ENCODE peak calls at places on chromosomes 3 and 15, in seven cellular contexts. K, E, Q, P, X, B and I are unnamed samples.

GRCh38 chr3:186821429-186822367 is 15.4 kb upstream of the RFC4 start:
- DNase-seq in K (no peak), E (no peak), Q (peak; percentile 81), P (no peak), X (peak; percentile 88), B (no peak), I (no peak)

GRCh38 chr3:182703233-182703632 is 90.1 kb upstream of the ATP11B start:
- DNase-seq in K (no peak), E (no peak), Q (no peak), P (no peak), X (no peak), B (no peak), I (no peak)

GRCh38 chr15:94446441-94446840 is 215.1 kb downstream of the MCTP2 start:
- DNase-seq in K (no peak), E (no peak), Q (no peak), P (no peak), X (no peak), B (no peak), I (no peak)

GRCh38 chr3:169751875-169752274 is 13.0 kb downstream of the TERC start:
- DNase-seq in K (no peak), E (no peak), Q (no peak), P (no peak), X (no peak), B (no peak), I (no peak)

GRCh38 chr3:52834871-52835501 is at the start of gene MUSTN1:
- DNase-seq in K (no peak), E (no peak), Q (peak; percentile 25), P (no peak), X (no peak), B (peak; percentile 28), I (peak; percentile 57)

GRCh38 chr3:15903164-15903563 is 105.4 kb upstream of the ANKRD28 start:
- DNase-seq in K (peak; percentile 51), E (peak; percentile 77), Q (peak; percentile 3), P (no peak), X (peak; percentile 36), B (peak; percentile 46), I (no peak)

GRCh38 chr3:29447946-29448632 is 167.2 kb downstream of the RBMS3 start:
- DNase-seq in K (no peak), E (peak; percentile 65), Q (no peak), P (no peak), X (no peak), B (no peak), I (no peak)

GRCh38 chr3:138030881-138031280 is 20.9 kb downstream of the CLDN18 start:
- DNase-seq in K (no peak), E (no peak), Q (no peak), P (no peak), X (no peak), B (no peak), I (no peak)

GRCh38 chr15:86316699-86317378 is 237.2 kb downstream of the AGBL1 start:
- DNase-seq in K (no peak), E (no peak), Q (no peak), P (no peak), X (no peak), B (no peak), I (no peak)

GRCh38 chr15:85748729-85749128 is 46.0 kb downstream of the KLHL25 start:
- DNase-seq in K (peak; percentile 24), E (no peak), Q (no peak), P (no peak), X (no peak), B (no peak), I (peak; percentile 45)

GRCh38 chr15:80679805-80680175 is 15.3 kb upstream of the ABHD17C start:
- DNase-seq in K (no peak), E (peak; percentile 46), Q (no peak), P (no peak), X (no peak), B (no peak), I (no peak)

GRCh38 chr3:49026536-49026935 is 2.7 kb downstream of the IMPDH2 start:
- DNase-seq in K (no peak), E (no peak), Q (no peak), P (no peak), X (no peak), B (no peak), I (no peak)

GRCh38 chr3:143334231-143334630 is 214.7 kb downstream of the CHST2 start:
- DNase-seq in K (no peak), E (no peak), Q (no peak), P (no peak), X (peak; percentile 51), B (no peak), I (no peak)

GRCh38 chr15:99682455-99682854 is 50.8 kb downstream of the LYSMD4 start:
- DNase-seq in K (no peak), E (no peak), Q (peak; percentile 93), P (peak; percentile 69), X (peak; percentile 96), B (no peak), I (no peak)

GRCh38 chr3:127264292-127264691 is 23.6 kb downstream of the PRR20G start:
- DNase-seq in K (no peak), E (no peak), Q (no peak), P (no peak), X (peak; percentile 7), B (no peak), I (no peak)

GRCh38 chr3:39981547-39982184 is 172.3 kb downstream of the MYRIP start:
- DNase-seq in K (no peak), E (no peak), Q (peak; percentile 9), P (no peak), X (no peak), B (no peak), I (no peak)

GRCh38 chr3:170632780-170633179 is 46.9 kb upstream of the SLC7A14 start:
- DNase-seq in K (no peak), E (no peak), Q (no peak), P (no peak), X (no peak), B (no peak), I (no peak)

GRCh38 chr3:159817136-159817535 is 171.5 kb upstream of the IL12A start:
- DNase-seq in K (no peak), E (no peak), Q (no peak), P (no peak), X (no peak), B (no peak), I (no peak)

GRCh38 chr3:125017406-125017805 is 38.4 kb downstream of the HEG1 start:
- DNase-seq in K (no peak), E (no peak), Q (no peak), P (no peak), X (no peak), B (no peak), I (no peak)

GRCh38 chr15:98647774-98648653 is at the start of gene IGF1R:
- DNase-seq in K (peak; percentile 89), E (peak; percentile 88), Q (peak; percentile 90), P (peak; percentile 54), X (peak; percentile 86), B (peak; percentile 88), I (peak; percentile 90)

GRCh38 chr3:157355276-157355675 is 81.4 kb upstream of the PTX3 start:
- DNase-seq in K (no peak), E (no peak), Q (no peak), P (no peak), X (no peak), B (no peak), I (no peak)

GRCh38 chr3:60743631-60744164 is 507.6 kb downstream of the FHIT start:
- DNase-seq in K (no peak), E (no peak), Q (no peak), P (no peak), X (peak; percentile 9), B (no peak), I (peak; percentile 44)

GRCh38 chr3:127637546-127637945 is 8.6 kb downstream of the PODXL2 start:
- DNase-seq in K (no peak), E (no peak), Q (no peak), P (no peak), X (no peak), B (no peak), I (no peak)

GRCh38 chr3:127812151-127812550 is 10.2 kb downstream of the MGLL start:
- DNase-seq in K (no peak), E (no peak), Q (no peak), P (no peak), X (no peak), B (no peak), I (no peak)

GRCh38 chr3:37952564-37952963 is 38.0 kb upstream of the VILL start:
- DNase-seq in K (no peak), E (no peak), Q (no peak), P (no peak), X (peak; percentile 54), B (no peak), I (no peak)

GRCh38 chr3:175399156-175399840 is 540.2 kb downstream of the NAALADL2 start:
- DNase-seq in K (no peak), E (no peak), Q (no peak), P (no peak), X (no peak), B (no peak), I (no peak)

GRCh38 chr15:63501256-63502089 is 2.9 kb upstream of the USP3 start:
- DNase-seq in K (peak; percentile 80), E (peak; percentile 74), Q (peak; percentile 96), P (peak; percentile 78), X (peak; percentile 95), B (peak; percentile 85), I (peak; percentile 42)

GRCh38 chr3:45055411-45056143 is 29.5 kb downstream of the CLEC3B start:
- DNase-seq in K (no peak), E (no peak), Q (peak; percentile 63), P (peak; percentile 85), X (peak; percentile 77), B (no peak), I (no peak)
- TF ChIP-seq CTCF in K (no peak), E (no peak), Q (peak; percentile 2), P (peak; percentile 18), X (no peak), B (peak; percentile 39), I (no peak)

DNA sequence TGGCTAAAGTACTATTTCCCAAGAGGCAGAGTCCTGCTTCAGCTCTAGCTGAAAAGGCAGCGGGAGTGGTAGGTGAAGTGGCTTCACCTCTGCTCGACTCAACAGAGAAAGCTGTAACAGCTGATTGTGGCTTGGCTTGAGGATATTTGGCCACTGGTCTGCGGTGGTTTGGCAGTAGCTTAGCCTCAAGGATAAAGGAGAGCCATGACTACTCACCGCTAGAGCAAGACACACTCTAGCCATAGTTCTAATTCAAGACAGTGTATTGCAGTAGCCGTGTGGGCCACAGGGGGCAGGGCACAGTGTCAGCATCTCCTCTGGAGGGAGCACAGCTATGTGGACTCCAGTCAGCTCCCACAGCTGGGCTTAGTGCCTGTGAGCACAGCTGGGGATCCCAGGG is 23.5 kb downstream of the TPRG1 start:
- DNase-seq in K (no peak), E (no peak), Q (no peak), P (no peak), X (no peak), B (no peak), I (peak; percentile 22)
- TF ChIP-seq CTCF in K (no peak), E (no peak), Q (peak; percentile 17), P (peak; percentile 5), X (peak; percentile 11), B (no peak), I (no peak)

GRCh38 chr3:17782751-17783150 is 40.3 kb upstream of the TBC1D5 start:
- DNase-seq in K (no peak), E (no peak), Q (no peak), P (no peak), X (no peak), B (no peak), I (no peak)
- TF ChIP-seq CTCF in K (no peak), E (no peak), Q (no peak), P (no peak), X (no peak), B (no peak), I (no peak)

GRCh38 chr3:4411236-4411635 is 55.8 kb downstream of the SUMF1 start:
- DNase-seq in K (no peak), E (no peak), Q (no peak), P (no peak), X (no peak), B (no peak), I (no peak)
- TF ChIP-seq CTCF in K (no peak), E (no peak), Q (no peak), P (no peak), X (no peak), B (no peak), I (no peak)